ENCODE peak calls at places on chromosome 2, in ten cellular contexts. Z is NCI-H460; R is ELR; J is HFF-Myc; I is effector CD4-positive, alpha-beta T cell; W is T-helper 9 cell; C is Peyer's patch; O is NCI-H1105; U is HT-29; T is RPMI8226. F is an unnamed sample.

GRCh38 chr2:235729182-235729929 is 235.5 kb downstream of the AGAP1 start:
- DNase-seq in Z (no peak), R (no peak), J (no peak), I (no peak), W (no peak), C (no peak), O (no peak), U (no peak), T (no peak), F (no peak)

GRCh38 chr2:154402138-154402714 is 296.3 kb upstream of the KCNJ3 start:
- DNase-seq in Z (peak; percentile 67), R (peak; percentile 32), J (no peak), I (no peak), W (no peak), C (no peak), O (no peak), U (peak; percentile 37), T (peak; percentile 17), F (no peak)

GRCh38 chr2:99488999-99489757 is 639 bp downstream of the REV1 start:
- DNase-seq in Z (peak; percentile 48), R (peak; percentile 70), J (no peak), I (peak; percentile 51), W (peak; percentile 51), C (peak; percentile 78), O (peak; percentile 27), U (peak; percentile 41), T (peak; percentile 68), F (peak; percentile 60)

GRCh38 chr2:175892046-175892445 is 110.0 kb downstream of the LNPK start:
- DNase-seq in Z (no peak), R (peak; percentile 23), J (no peak), I (no peak), W (no peak), C (no peak), O (no peak), U (no peak), T (no peak), F (no peak)

GRCh38 chr2:58521803-58522602 is 280.9 kb upstream of the FANCL start:
- DNase-seq in Z (no peak), R (peak; percentile 39), J (no peak), I (no peak), W (no peak), C (no peak), O (no peak), U (no peak), T (no peak), F (no peak)

GRCh38 chr2:111216811-111217652 is 96.3 kb downstream of the BCL2L11 start:
- DNase-seq in Z (no peak), R (no peak), J (no peak), I (no peak), W (no peak), C (no peak), O (no peak), U (no peak), T (peak; percentile 77), F (no peak)

GRCh38 chr2:88537640-88538039 is 85.1 kb upstream of the FOXI3 start:
- DNase-seq in Z (no peak), R (no peak), J (no peak), I (no peak), W (no peak), C (no peak), O (no peak), U (no peak), T (no peak), F (no peak)

GRCh38 chr2:207505728-207506127 is 24.0 kb upstream of the CREB1 start:
- DNase-seq in Z (peak; percentile 93), R (peak; percentile 96), J (peak; percentile 66), I (no peak), W (no peak), C (no peak), O (no peak), U (no peak), T (no peak), F (no peak)

GRCh38 chr2:9617296-9617695 is 13.5 kb downstream of the YWHAQ start:
- DNase-seq in Z (no peak), R (no peak), J (no peak), I (no peak), W (no peak), C (no peak), O (no peak), U (no peak), T (no peak), F (no peak)

GRCh38 chr2:237294509-237294908 is 119.5 kb downstream of the COL6A3 start:
- DNase-seq in Z (no peak), R (no peak), J (no peak), I (no peak), W (no peak), C (no peak), O (no peak), U (no peak), T (no peak), F (no peak)

GRCh38 chr2:203669820-203670219 is 36.6 kb upstream of the CD28 start:
- DNase-seq in Z (no peak), R (peak; percentile 23), J (no peak), I (no peak), W (no peak), C (no peak), O (no peak), U (no peak), T (no peak), F (no peak)

GRCh38 chr2:133235959-133236358 is 332.3 kb downstream of the NCKAP5 start:
- DNase-seq in Z (no peak), R (peak; percentile 87), J (no peak), I (no peak), W (no peak), C (no peak), O (no peak), U (no peak), T (no peak), F (no peak)

GRCh38 chr2:33033524-33034150 is 86.9 kb downstream of the LTBP1 start:
- DNase-seq in Z (no peak), R (peak; percentile 69), J (no peak), I (no peak), W (no peak), C (no peak), O (no peak), U (peak; percentile 42), T (peak; percentile 50), F (peak; percentile 91)

GRCh38 chr2:128469203-128469602 is 150.5 kb upstream of the HS6ST1 start:
- DNase-seq in Z (no peak), R (peak; percentile 4), J (no peak), I (no peak), W (no peak), C (no peak), O (no peak), U (peak; percentile 11), T (peak; percentile 22), F (no peak)

GRCh38 chr2:171595456-171595855 is 73.2 kb downstream of the CYBRD1 start:
- DNase-seq in Z (no peak), R (no peak), J (no peak), I (no peak), W (no peak), C (no peak), O (no peak), U (no peak), T (no peak), F (no peak)

GRCh38 chr2:217905906-217906305 is 96.9 kb downstream of the TNS1 start:
- DNase-seq in Z (no peak), R (no peak), J (no peak), I (no peak), W (no peak), C (no peak), O (no peak), U (no peak), T (no peak), F (no peak)

GRCh38 chr2:120346034-120346666 is at the start of gene INHBB:
- DNase-seq in Z (no peak), R (no peak), J (no peak), I (no peak), W (no peak), C (no peak), O (no peak), U (no peak), T (peak; percentile 34), F (no peak)

GRCh38 chr2:217912030-217913024 is 90.5 kb downstream of the TNS1 start:
- DNase-seq in Z (no peak), R (no peak), J (no peak), I (no peak), W (no peak), C (no peak), O (no peak), U (no peak), T (no peak), F (no peak)

GRCh38 chr2:105125428-105125827 is 87.6 kb downstream of the MRPS9 start:
- DNase-seq in Z (no peak), R (peak; percentile 42), J (no peak), I (no peak), W (no peak), C (no peak), O (no peak), U (peak; percentile 12), T (peak; percentile 10), F (no peak)

GRCh38 chr2:172288603-172289002 is 138.8 kb upstream of the ITGA6 start:
- DNase-seq in Z (no peak), R (peak; percentile 78), J (no peak), I (peak; percentile 7), W (peak; percentile 38), C (no peak), O (peak; percentile 43), U (peak; percentile 58), T (peak; percentile 24), F (no peak)

GRCh38 chr2:180524458-180524857 is 455.9 kb upstream of the UBE2E3 start:
- DNase-seq in Z (no peak), R (peak; percentile 41), J (no peak), I (no peak), W (no peak), C (no peak), O (no peak), U (no peak), T (no peak), F (no peak)

GRCh38 chr2:20796374-20796791 is 26.5 kb downstream of the LDAH start:
- DNase-seq in Z (peak; percentile 38), R (no peak), J (no peak), I (no peak), W (no peak), C (no peak), O (no peak), U (peak; percentile 23), T (no peak), F (no peak)

GRCh38 chr2:217964658-217965161 is 38.1 kb downstream of the TNS1 start:
- DNase-seq in Z (no peak), R (no peak), J (no peak), I (no peak), W (no peak), C (peak; percentile 40), O (no peak), U (peak; percentile 35), T (no peak), F (no peak)

GRCh38 chr2:121293450-121294325 is 8.7 kb upstream of the TFCP2L1 start:
- DNase-seq in Z (no peak), R (no peak), J (no peak), I (no peak), W (no peak), C (peak; percentile 89), O (peak; percentile 52), U (no peak), T (peak; percentile 68), F (no peak)

F was measured in BE2C.